ENCODE peak calls at places on chromosomes 2 and 18, in nine cellular contexts. H is H7, B is esophagus squamous epithelium, L is epithelial cell of proximal tubule, Q is GM23338, C is tibial artery, U is choroid plexus epithelial cell, Y is GM23248, J is colonic mucosa. N is an unnamed sample.

GRCh38 chr18:46531472-46531871 is 125.5 kb downstream of the LOXHD1 start:
- DNase-seq in L (no peak), Q (no peak), C (no peak), Y (no peak), H (no peak), B (no peak), J (no peak), U (no peak), N (no peak)

GRCh38 chr2:64649013-64649484 is 4.7 kb downstream of the SERTAD2 start:
- DNase-seq in Y (no peak), B (no peak), J (peak; percentile 66), Q (no peak), C (no peak), L (no peak), H (no peak), U (no peak), N (no peak)

GRCh38 chr2:12965540-12966269 is 249.0 kb downstream of the TRIB2 start:
- DNase-seq in H (no peak), B (no peak), C (no peak), U (peak; percentile 77), J (no peak), Y (peak; percentile 86), L (no peak), Q (no peak), N (peak; percentile 86)

GRCh38 chr2:26179446-26179907 is 6.6 kb downstream of the GAREM2 start:
- DNase-seq in J (no peak), B (no peak), L (no peak), H (peak; percentile 86), U (no peak), Q (peak; percentile 83), C (no peak), Y (no peak), N (no peak)

GRCh38 chr2:151381266-151381665 is 23.9 kb downstream of the TNFAIP6 start:
- DNase-seq in U (peak; percentile 91), Q (no peak), Y (no peak), J (no peak), C (no peak), B (no peak), L (no peak), H (no peak), N (no peak)

GRCh38 chr2:44167311-44167907 is 1.3 kb upstream of the PPM1B start:
- DNase-seq in B (no peak), H (no peak), Y (no peak), L (no peak), J (no peak), C (no peak), U (no peak), Q (no peak), N (no peak)

GRCh38 chr2:63035169-63035568 is 15.5 kb upstream of the OTX1 start:
- DNase-seq in Y (no peak), U (no peak), Q (no peak), C (no peak), L (no peak), B (no peak), H (no peak), J (no peak), N (no peak)

GRCh38 chr2:62826141-62826540 is 120.6 kb downstream of the EHBP1 start:
- DNase-seq in J (no peak), C (no peak), H (no peak), B (no peak), U (peak; percentile 76), L (no peak), Y (peak; percentile 25), Q (peak; percentile 21), N (no peak)

GRCh38 chr2:73981081-73981968 is 3.4 kb upstream of the TET3 start:
- DNase-seq in B (no peak), Q (peak; percentile 88), Y (peak; percentile 67), H (peak; percentile 88), L (no peak), J (peak; percentile 65), U (no peak), C (no peak), N (peak; percentile 79)

GRCh38 chr2:120372816-120373215 is 26.9 kb downstream of the INHBB start:
- DNase-seq in L (no peak), C (no peak), U (no peak), Y (no peak), J (no peak), H (no peak), Q (no peak), B (no peak), N (no peak)

GRCh38 chr18:46566111-46566510 is 90.9 kb downstream of the LOXHD1 start:
- DNase-seq in J (no peak), C (no peak), H (no peak), B (no peak), L (no peak), U (no peak), Q (no peak), Y (no peak), N (no peak)

GRCh38 chr18:35588122-35588521 is 6.6 kb downstream of the GALNT1 start:
- DNase-seq in J (no peak), C (no peak), H (no peak), Y (no peak), Q (no peak), U (no peak), L (no peak), B (no peak), N (no peak)

DNA sequence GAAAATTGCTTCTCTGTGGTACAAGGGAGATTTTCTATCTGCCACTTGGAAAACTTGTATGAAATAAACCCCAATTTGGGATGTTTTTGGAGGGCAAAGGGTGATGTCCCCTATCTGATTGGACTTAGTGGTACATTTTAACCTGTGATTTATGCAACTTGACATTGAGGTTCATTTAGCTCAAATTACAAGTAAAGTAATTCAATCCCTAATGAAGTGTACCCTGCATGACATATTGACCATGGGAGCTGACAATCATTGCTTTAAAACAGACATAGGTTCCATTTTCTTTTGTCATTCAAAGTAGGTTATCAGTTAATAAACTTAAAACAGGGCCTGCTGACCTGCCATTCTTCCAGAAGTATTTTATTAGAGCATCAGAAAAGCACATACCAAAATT is 232.9 kb downstream of the MEIS1 start:
- DNase-seq in J (no peak), C (no peak), H (no peak), Y (no peak), U (no peak), B (no peak), L (no peak), Q (no peak), N (no peak)
- H3K4me3 ChIP-seq in J (no peak overlapping the region), C (no peak overlapping the region), H (no peak overlapping the region), Y (no peak overlapping the region), U (no peak overlapping the region), B (no peak overlapping the region), L (no peak overlapping the region), Q (no peak overlapping the region), N (no peak overlapping the region)

GRCh38 chr2:60554649-60555065 is 1.2 kb upstream of the BCL11A start:
- DNase-seq in C (no peak), Q (peak; percentile 59), Y (no peak), J (peak; percentile 55), L (no peak), U (no peak), H (peak; percentile 73), B (no peak), N (no peak)

GRCh38 chr2:60556998-60557955 is 3.8 kb upstream of the BCL11A start:
- DNase-seq in C (no peak), B (no peak), Q (peak; percentile 56), U (peak; percentile 4), L (no peak), H (peak; percentile 55), Y (no peak), J (no peak), N (no peak)

GRCh38 chr2:60556441-60556997 is 3.1 kb upstream of the BCL11A start:
- DNase-seq in U (no peak), B (no peak), L (no peak), Y (no peak), J (peak; percentile 54), H (peak; percentile 54), Q (peak; percentile 64), C (no peak), N (no peak)

GRCh38 chr2:60555066-60555793 is 1.8 kb upstream of the BCL11A start:
- DNase-seq in U (peak; percentile 82), Q (peak; percentile 74), H (peak; percentile 75), L (no peak), J (peak; percentile 83), B (no peak), C (no peak), Y (peak; percentile 81), N (peak; percentile 60)

GRCh38 chr2:60555794-60556161 is 2.3 kb upstream of the BCL11A start:
- DNase-seq in Y (no peak), Q (peak; percentile 94), H (peak; percentile 86), J (no peak), C (no peak), U (no peak), B (no peak), L (no peak), N (no peak)
- H3K4me3 ChIP-seq in Y (peak overlapping the region; percentile 82), Q (peak overlapping the region; percentile 89), H (peak overlapping the region; percentile 92), J (peak overlapping the region; percentile 73), C (peak overlapping the region; percentile 42), U (no peak overlapping the region), B (peak overlapping the region; percentile 71), L (peak overlapping the region; percentile 85), N (peak overlapping the region; percentile 88)

GRCh38 chr2:104434363-104434792 is 419.5 kb upstream of the POU3F3 start:
- DNase-seq in H (peak; percentile 38), J (peak; percentile 21), Y (peak; percentile 1), B (no peak), L (peak; percentile 51), C (no peak), U (no peak), Q (peak; percentile 83), N (peak; percentile 13)
- H3K4me3 ChIP-seq in H (no peak overlapping the region), J (no peak overlapping the region), Y (no peak overlapping the region), B (no peak overlapping the region), L (peak overlapping the region; percentile 44), C (no peak overlapping the region), U (no peak overlapping the region), Q (peak overlapping the region; percentile 29), N (no peak overlapping the region)

GRCh38 chr2:160940699-160941098 is 219.5 kb upstream of the TANK start:
- DNase-seq in H (no peak), J (no peak), Q (no peak), B (no peak), C (no peak), L (peak; percentile 23), U (peak; percentile 79), Y (peak; percentile 36), N (peak; percentile 74)

GRCh38 chr2:160941290-160941846 is 218.9 kb upstream of the TANK start:
- DNase-seq in J (no peak), L (no peak), Q (no peak), C (no peak), Y (no peak), B (no peak), U (no peak), H (no peak), N (no peak)

GRCh38 chr2:160943429-160943828 is 216.8 kb upstream of the TANK start:
- DNase-seq in Q (no peak), L (no peak), U (no peak), C (no peak), B (no peak), Y (no peak), H (no peak), J (no peak), N (no peak)

GRCh38 chr2:160942505-160943125 is 217.6 kb upstream of the TANK start:
- DNase-seq in J (no peak), U (no peak), B (no peak), C (peak; percentile 29), H (no peak), Q (peak; percentile 15), L (no peak), Y (peak; percentile 33), N (no peak)

GRCh38 chr2:160940271-160940670 is 220.0 kb upstream of the TANK start:
- DNase-seq in C (no peak), L (no peak), J (no peak), B (no peak), Y (peak; percentile 56), Q (no peak), H (no peak), U (peak; percentile 55), N (no peak)
- H3K4me3 ChIP-seq in C (no peak overlapping the region), L (no peak overlapping the region), J (no peak overlapping the region), B (no peak overlapping the region), Y (no peak overlapping the region), Q (no peak overlapping the region), H (no peak overlapping the region), U (no peak overlapping the region), N (no peak overlapping the region)

N was measured in bronchial epithelial cell.